ENCODE peak calls at places on chromosomes 12 and 14, in ten cellular contexts. One of them, this sample, is unnamed.

GRCh38 chr12:130878193-130879185 is 6.6 kb downstream of the RAN start:
- DNase-seq in NCI-H1436: no peak
- DNase-seq in frontal cortex: no peak
- DNase-seq in A172: no peak
- DNase-seq in lower lobe of right lung: no peak
- DNase-seq in iris pigment epithelial cell: no peak
- DNase-seq in GM18507: no peak
- DNase-seq in A549: no peak
- DNase-seq in AG04450: no peak
- DNase-seq in COR-L47: no peak
- DNase-seq in this sample: no peak

GRCh38 chr14:81164167-81164774 is 56.5 kb downstream of the GTF2A1 start:
- DNase-seq in NCI-H1436: peak; percentile 74
- DNase-seq in frontal cortex: no peak
- DNase-seq in A172: peak; percentile 75
- DNase-seq in lower lobe of right lung: no peak
- DNase-seq in iris pigment epithelial cell: peak; percentile 75
- DNase-seq in GM18507: peak; percentile 25
- DNase-seq in A549: peak; percentile 82
- DNase-seq in AG04450: peak; percentile 15
- DNase-seq in COR-L47: peak; percentile 77
- DNase-seq in this sample: peak; percentile 63

GRCh38 chr12:16674885-16675284 is 68.9 kb upstream of the LMO3 start:
- DNase-seq in NCI-H1436: no peak
- DNase-seq in frontal cortex: no peak
- DNase-seq in A172: no peak
- DNase-seq in lower lobe of right lung: no peak
- DNase-seq in iris pigment epithelial cell: no peak
- DNase-seq in GM18507: no peak
- DNase-seq in A549: no peak
- DNase-seq in AG04450: no peak
- DNase-seq in COR-L47: no peak
- DNase-seq in this sample: no peak

GRCh38 chr14:89915114-89915878 is 39.2 kb downstream of the EFCAB11 start:
- DNase-seq in NCI-H1436: peak; percentile 24
- DNase-seq in frontal cortex: no peak
- DNase-seq in A172: peak; percentile 49
- DNase-seq in lower lobe of right lung: no peak
- DNase-seq in iris pigment epithelial cell: peak; percentile 78
- DNase-seq in GM18507: peak; percentile 29
- DNase-seq in A549: peak; percentile 65
- DNase-seq in AG04450: no peak
- DNase-seq in COR-L47: peak; percentile 52
- DNase-seq in this sample: peak; percentile 76

GRCh38 chr14:101562659-101563351 is 1.5 kb downstream of the DIO3 start:
- DNase-seq in NCI-H1436: no peak
- DNase-seq in frontal cortex: no peak
- DNase-seq in A172: no peak
- DNase-seq in lower lobe of right lung: peak; percentile 11
- DNase-seq in iris pigment epithelial cell: no peak
- DNase-seq in GM18507: no peak
- DNase-seq in A549: no peak
- DNase-seq in AG04450: no peak
- DNase-seq in COR-L47: peak; percentile 77
- DNase-seq in this sample: peak; percentile 40

GRCh38 chr14:95577875-95578274 is 43.0 kb downstream of the GLRX5 start:
- DNase-seq in NCI-H1436: no peak
- DNase-seq in frontal cortex: no peak
- DNase-seq in A172: no peak
- DNase-seq in lower lobe of right lung: no peak
- DNase-seq in iris pigment epithelial cell: no peak
- DNase-seq in GM18507: no peak
- DNase-seq in A549: no peak
- DNase-seq in AG04450: no peak
- DNase-seq in COR-L47: no peak
- DNase-seq in this sample: no peak

GRCh38 chr14:82511399-82511798 is 977.7 kb upstream of the SEL1L start:
- DNase-seq in NCI-H1436: no peak
- DNase-seq in frontal cortex: no peak
- DNase-seq in A172: no peak
- DNase-seq in lower lobe of right lung: no peak
- DNase-seq in iris pigment epithelial cell: no peak
- DNase-seq in GM18507: no peak
- DNase-seq in A549: no peak
- DNase-seq in AG04450: no peak
- DNase-seq in COR-L47: no peak
- DNase-seq in this sample: no peak

GRCh38 chr14:91348861-91349465 is 68.7 kb downstream of the CCDC88C start:
- DNase-seq in NCI-H1436: no peak
- DNase-seq in frontal cortex: no peak
- DNase-seq in A172: no peak
- DNase-seq in lower lobe of right lung: no peak
- DNase-seq in iris pigment epithelial cell: no peak
- DNase-seq in GM18507: no peak
- DNase-seq in A549: no peak
- DNase-seq in AG04450: no peak
- DNase-seq in COR-L47: no peak
- DNase-seq in this sample: no peak

GRCh38 chr14:102333795-102334415 is 14.4 kb downstream of the ZNF839 start:
- DNase-seq in NCI-H1436: no peak
- DNase-seq in frontal cortex: no peak
- DNase-seq in A172: no peak
- DNase-seq in lower lobe of right lung: no peak
- DNase-seq in iris pigment epithelial cell: no peak
- DNase-seq in GM18507: no peak
- DNase-seq in A549: no peak
- DNase-seq in AG04450: no peak
- DNase-seq in COR-L47: no peak
- DNase-seq in this sample: no peak

GRCh38 chr14:60250318-60251035 is 1.5 kb downstream of the PPM1A start:
- DNase-seq in NCI-H1436: no peak
- DNase-seq in frontal cortex: no peak
- DNase-seq in A172: peak; percentile 2
- DNase-seq in lower lobe of right lung: no peak
- DNase-seq in iris pigment epithelial cell: no peak
- DNase-seq in GM18507: no peak
- DNase-seq in A549: peak; percentile 13
- DNase-seq in AG04450: no peak
- DNase-seq in COR-L47: no peak
- DNase-seq in this sample: peak; percentile 21

GRCh38 chr14:73397810-73398209 is 60.5 kb downstream of the NUMB start:
- DNase-seq in NCI-H1436: no peak
- DNase-seq in frontal cortex: no peak
- DNase-seq in A172: no peak
- DNase-seq in lower lobe of right lung: no peak
- DNase-seq in iris pigment epithelial cell: peak; percentile 27
- DNase-seq in GM18507: no peak
- DNase-seq in A549: no peak
- DNase-seq in AG04450: no peak
- DNase-seq in COR-L47: no peak
- DNase-seq in this sample: no peak

GRCh38 chr12:2168808-2169207 is 116.0 kb downstream of the CACNA1C start:
- DNase-seq in NCI-H1436: no peak
- DNase-seq in frontal cortex: no peak
- DNase-seq in A172: peak; percentile 59
- DNase-seq in lower lobe of right lung: no peak
- DNase-seq in iris pigment epithelial cell: peak; percentile 28
- DNase-seq in GM18507: no peak
- DNase-seq in A549: peak; percentile 42
- DNase-seq in AG04450: no peak
- DNase-seq in COR-L47: no peak
- DNase-seq in this sample: no peak

GRCh38 chr12:42958271-42958674 is 368.7 kb upstream of the PRICKLE1 start:
- DNase-seq in NCI-H1436: no peak
- DNase-seq in frontal cortex: no peak
- DNase-seq in A172: no peak
- DNase-seq in lower lobe of right lung: no peak
- DNase-seq in iris pigment epithelial cell: peak; percentile 54
- DNase-seq in GM18507: no peak
- DNase-seq in A549: no peak
- DNase-seq in AG04450: no peak
- DNase-seq in COR-L47: no peak
- DNase-seq in this sample: no peak

GRCh38 chr12:15037091-15037723 is 64.4 kb downstream of the PDE6H start:
- DNase-seq in NCI-H1436: no peak
- DNase-seq in frontal cortex: no peak
- DNase-seq in A172: no peak
- DNase-seq in lower lobe of right lung: no peak
- DNase-seq in iris pigment epithelial cell: no peak
- DNase-seq in GM18507: no peak
- DNase-seq in A549: no peak
- DNase-seq in AG04450: no peak
- DNase-seq in COR-L47: no peak
- DNase-seq in this sample: no peak